ENCODE peak calls at places on chromosomes 12 and 14, in eight cellular contexts. O is colonic mucosa, I is NT2/D1, K is IMR-90, N is endodermal cell, F is SK-N-SH, Q is GM23248, U is fibroblast of lung. D is an unnamed sample.

GRCh38 chr14:74804219-74804825 is 41.2 kb downstream of the YLPM1 start:
- DNase-seq in O (no peak), I (peak; percentile 3), K (peak; percentile 70), N (peak; percentile 72), F (peak; percentile 44), Q (peak; percentile 81), U (peak; percentile 73), D (peak; percentile 81)

GRCh38 chr14:95183082-95183481 is 25.8 kb upstream of the DICER1 start:
- DNase-seq in O (no peak), I (no peak), K (no peak), N (no peak), F (no peak), Q (no peak), U (no peak), D (no peak)

GRCh38 chr12:3034067-3034750 is 43.0 kb upstream of the TSPAN9 start:
- DNase-seq in O (peak; percentile 44), I (peak; percentile 92), K (peak; percentile 71), N (peak; percentile 97), F (peak; percentile 92), Q (peak; percentile 80), U (peak; percentile 70), D (peak; percentile 88)

GRCh38 chr12:40054554-40055226 is 51.2 kb downstream of the SLC2A13 start:
- DNase-seq in O (no peak), I (no peak), K (peak; percentile 80), N (no peak), F (no peak), Q (peak; percentile 93), U (peak; percentile 73), D (peak; percentile 18)

GRCh38 chr14:90087433-90087832 is 25.6 kb downstream of the KCNK13 start:
- DNase-seq in O (no peak), I (no peak), K (peak; percentile 58), N (no peak), F (no peak), Q (peak; percentile 75), U (peak; percentile 55), D (no peak)

GRCh38 chr12:96327346-96327745 is 72.9 kb downstream of the CDK17 start:
- DNase-seq in O (no peak), I (no peak), K (no peak), N (no peak), F (no peak), Q (no peak), U (no peak), D (no peak)

GRCh38 chr14:57209561-57209960 is 59.1 kb downstream of the EXOC5 start:
- DNase-seq in O (no peak), I (no peak), K (peak; percentile 73), N (no peak), F (no peak), Q (peak; percentile 53), U (peak; percentile 54), D (no peak)

GRCh38 chr14:91839754-91840153 is 27.6 kb downstream of the TC2N start:
- DNase-seq in O (no peak), I (no peak), K (no peak), N (no peak), F (no peak), Q (no peak), U (no peak), D (no peak)

GRCh38 chr14:21556378-21557083 is 23.3 kb downstream of the OR10G3 start:
- DNase-seq in O (no peak), I (no peak), K (no peak), N (peak; percentile 63), F (no peak), Q (no peak), U (no peak), D (no peak)

GRCh38 chr14:102210421-102211042 is 70.8 kb downstream of the WDR20 start:
- DNase-seq in O (no peak), I (no peak), K (no peak), N (peak; percentile 48), F (no peak), Q (no peak), U (no peak), D (no peak)

GRCh38 chr12:39777465-39777864 is 157.9 kb upstream of the ABCD2 start:
- DNase-seq in O (no peak), I (no peak), K (no peak), N (no peak), F (no peak), Q (no peak), U (no peak), D (no peak)

GRCh38 chr14:57057803-57058202 is 210.9 kb downstream of the EXOC5 start:
- DNase-seq in O (no peak), I (no peak), K (no peak), N (peak; percentile 57), F (no peak), Q (no peak), U (no peak), D (peak; percentile 72)

GRCh38 chr12:55642275-55643068 is 5.8 kb downstream of the OR10P1 start:
- DNase-seq in O (no peak), I (no peak), K (no peak), N (peak; percentile 40), F (no peak), Q (no peak), U (no peak), D (no peak)

GRCh38 chr14:25381498-25381897 is 331.6 kb upstream of the STXBP6 start:
- DNase-seq in O (no peak), I (no peak), K (no peak), N (peak; percentile 45), F (peak; percentile 4), Q (peak; percentile 27), U (no peak), D (peak; percentile 29)

GRCh38 chr14:94390372-94391086 is 2.1 kb upstream of the SERPINA1 start:
- DNase-seq in O (peak; percentile 88), I (no peak), K (no peak), N (peak; percentile 56), F (no peak), Q (no peak), U (no peak), D (no peak)

GRCh38 chr14:61646366-61647101 is 48.8 kb upstream of the HIF1A start:
- DNase-seq in O (no peak), I (no peak), K (no peak), N (no peak), F (no peak), Q (peak; percentile 56), U (peak; percentile 37), D (no peak)

GRCh38 chr12:101727098-101727497 is 12.2 kb downstream of the SYCP3 start:
- DNase-seq in O (no peak), I (no peak), K (peak; percentile 13), N (no peak), F (no peak), Q (no peak), U (no peak), D (no peak)
- H3K36me3 ChIP-seq in O (no peaks in the 10 kb centered on the region), I (peaks cover 30% of the 10 kb centered on the region), K (peaks cover 2% of the 10 kb centered on the region), N (peaks cover 7% of the 10 kb centered on the region), F (peaks cover 23% of the 10 kb centered on the region), Q (peaks cover 23% of the 10 kb centered on the region), U (no peaks in the 10 kb centered on the region), D (no peaks in the 10 kb centered on the region)

GRCh38 chr12:54020587-54020969 is 7.7 kb upstream of the HOXC6 start:
- DNase-seq in O (no peak), I (no peak), K (no peak), N (no peak), F (no peak), Q (peak; percentile 50), U (no peak), D (no peak)

GRCh38 chr12:54021006-54021405 is 7.2 kb upstream of the HOXC6 start:
- DNase-seq in O (no peak), I (no peak), K (no peak), N (peak; percentile 75), F (no peak), Q (peak; percentile 56), U (no peak), D (no peak)

GRCh38 chr12:54022960-54023884 is 5.0 kb upstream of the HOXC6 start:
- DNase-seq in O (no peak), I (no peak), K (no peak), N (no peak), F (no peak), Q (peak; percentile 41), U (no peak), D (no peak)

GRCh38 chr12:54019924-54020586 is 8.2 kb upstream of the HOXC6 start:
- DNase-seq in O (no peak), I (no peak), K (no peak), N (peak; percentile 49), F (no peak), Q (peak; percentile 85), U (no peak), D (no peak)

DNA sequence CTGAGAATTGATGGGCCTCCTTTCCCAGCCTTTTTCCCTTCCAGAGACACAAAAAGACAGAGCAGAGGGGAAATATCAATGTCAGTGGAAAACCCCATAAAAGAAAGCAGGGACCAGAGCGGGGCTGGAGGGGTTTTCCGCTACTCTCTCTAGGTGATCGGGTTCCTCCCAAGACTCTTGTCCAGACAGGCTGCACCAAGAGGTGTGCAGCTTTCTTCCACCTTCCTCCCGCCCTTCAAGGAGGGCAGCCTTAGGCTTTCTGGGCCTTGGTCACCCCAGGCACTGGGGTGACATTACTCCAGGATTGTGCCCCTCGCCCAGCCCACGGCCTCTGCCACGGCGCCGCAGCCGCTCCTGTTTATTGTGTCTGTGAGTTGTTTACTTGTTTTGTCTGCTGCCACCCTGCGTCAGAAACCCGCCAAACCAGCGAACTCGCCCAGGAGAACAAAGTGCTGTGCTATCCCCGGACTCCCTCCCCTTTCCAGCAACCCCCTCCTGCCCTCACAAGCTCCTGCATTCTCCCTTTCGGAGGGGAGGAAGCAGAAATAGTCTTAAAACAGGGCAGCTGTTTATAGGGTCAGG is 6.7 kb upstream of the HOXC6 start:
- DNase-seq in O (no peak), I (no peak), K (no peak), N (peak; percentile 94), F (no peak), Q (peak; percentile 78), U (no peak), D (peak; percentile 86)
- H3K9ac ChIP-seq in O (no peak overlapping the region), I (no peak overlapping the region), K (no peak overlapping the region), N (no peak overlapping the region), F (no peak overlapping the region), Q (peak overlapping the region; percentile 97), U (no peak overlapping the region), D (no peak overlapping the region)

GRCh38 chr14:22974530-22975313 is 7.6 kb downstream of the AJUBA start:
- DNase-seq in O (no peak), I (no peak), K (no peak), N (no peak), F (no peak), Q (no peak), U (no peak), D (no peak)

GRCh38 chr14:22971152-22971551 is 11.2 kb downstream of the AJUBA start:
- DNase-seq in O (no peak), I (no peak), K (no peak), N (no peak), F (no peak), Q (no peak), U (no peak), D (no peak)

GRCh38 chr14:22976620-22977433 is 5.5 kb downstream of the AJUBA start:
- DNase-seq in O (peak; percentile 76), I (no peak), K (peak; percentile 63), N (peak; percentile 67), F (no peak), Q (peak; percentile 25), U (peak; percentile 64), D (peak; percentile 78)

GRCh38 chr14:22973217-22974032 is 8.9 kb downstream of the AJUBA start:
- DNase-seq in O (peak; percentile 70), I (no peak), K (peak; percentile 70), N (peak; percentile 80), F (peak; percentile 67), Q (peak; percentile 69), U (peak; percentile 78), D (peak; percentile 76)

GRCh38 chr14:22972313-22972930 is 9.9 kb downstream of the AJUBA start:
- DNase-seq in O (no peak), I (no peak), K (no peak), N (no peak), F (no peak), Q (no peak), U (no peak), D (no peak)
- H3K36me3 ChIP-seq in O (no peaks in the 10 kb centered on the region), I (peaks cover 8% of the 10 kb centered on the region), K (peaks cover 48% of the 10 kb centered on the region), N (peaks cover 57% of the 10 kb centered on the region), F (peaks cover 37% of the 10 kb centered on the region), Q (peaks cover 48% of the 10 kb centered on the region), U (peaks cover 16% of the 10 kb centered on the region), D (peaks cover 12% of the 10 kb centered on the region)

GRCh38 chr12:92049403-92049802 is 96.2 kb downstream of the BTG1 start:
- DNase-seq in O (no peak), I (no peak), K (no peak), N (no peak), F (no peak), Q (no peak), U (no peak), D (no peak)
- H3K9ac ChIP-seq in O (no peak overlapping the region), I (no peak overlapping the region), K (no peak overlapping the region), N (no peak overlapping the region), F (no peak overlapping the region), Q (no peak overlapping the region), U (no peak overlapping the region), D (no peak overlapping the region)

D was measured in mesendoderm.